ENCODE peak calls at places on chromosomes 2 and 18, in five cellular contexts. L is astrocyte, K is neural progenitor cell, Q is hepatocyte, G is endothelial cell of umbilical vein. W is an unnamed sample.

GRCh38 chr18:62778976-62779869 is 63.9 kb downstream of the PHLPP1 start:
- DNase-seq in L (no peak), K (peak; percentile 37), G (no peak), Q (no peak), W (no peak)

GRCh38 chr2:191917967-191918651 is 71.2 kb upstream of the CAVIN2 start:
- DNase-seq in Q (no peak), L (no peak), G (peak; percentile 68), K (no peak), W (no peak)

GRCh38 chr2:21288732-21289506 is 165.2 kb downstream of the TDRD15 start:
- DNase-seq in L (no peak), Q (no peak), K (no peak), G (no peak), W (no peak)

GRCh38 chr2:71072492-71072891 is 4.0 kb downstream of the NAGK start:
- DNase-seq in Q (no peak), G (no peak), K (no peak), L (no peak), W (no peak)

GRCh38 chr2:121002597-121002996 is 266.9 kb downstream of the GLI2 start:
- DNase-seq in Q (no peak), K (no peak), L (no peak), G (no peak), W (no peak)

GRCh38 chr2:70526126-70526525 is 27.5 kb downstream of the TGFA start:
- DNase-seq in Q (no peak), L (no peak), K (no peak), G (no peak), W (no peak)

GRCh38 chr2:183248866-183249567 is 124.8 kb downstream of the NUP35 start:
- DNase-seq in K (peak; percentile 27), G (peak; percentile 71), L (peak; percentile 8), Q (peak; percentile 47), W (no peak)

GRCh38 chr2:128395196-128395595 is 76.5 kb upstream of the HS6ST1 start:
- DNase-seq in K (no peak), L (no peak), G (no peak), Q (no peak), W (no peak)

GRCh38 chr2:148599112-148599991 is 45.2 kb upstream of the EPC2 start:
- DNase-seq in K (no peak), G (no peak), Q (no peak), L (no peak), W (no peak)

GRCh38 chr2:10136187-10136934 is 13.8 kb downstream of the RRM2 start:
- DNase-seq in Q (no peak), K (no peak), G (no peak), L (no peak), W (no peak)

GRCh38 chr2:98608962-98609604 is 694 bp downstream of the UNC50 start:
- DNase-seq in L (peak; percentile 55), G (peak; percentile 55), Q (peak; percentile 63), K (peak; percentile 53), W (no peak)

GRCh38 chr2:219663116-219663762 is 35.8 kb downstream of the SLC4A3 start:
- DNase-seq in K (no peak), G (no peak), Q (no peak), L (no peak), W (no peak)

GRCh38 chr2:102142829-102143449 is 393 bp downstream of the IL1R1 start:
- DNase-seq in Q (no peak), K (no peak), L (peak; percentile 58), G (no peak), W (no peak)

GRCh38 chr2:199488772-199489400 is 31.1 kb upstream of the SATB2 start:
- DNase-seq in K (peak; percentile 75), G (peak; percentile 61), Q (peak; percentile 73), L (peak; percentile 11), W (no peak)

GRCh38 chr2:191013876-191014652 is at the start of gene STAT1:
- DNase-seq in Q (peak; percentile 98), K (peak; percentile 95), G (peak; percentile 92), L (peak; percentile 75), W (peak; percentile 71)

GRCh38 chr2:170974304-170974993 is 45.4 kb downstream of the GORASP2 start:
- DNase-seq in G (no peak), L (no peak), K (peak; percentile 19), Q (peak; percentile 27), W (no peak)

GRCh38 chr2:187594801-187595200 is 40.6 kb upstream of the TFPI start:
- DNase-seq in Q (no peak), L (no peak), K (no peak), G (peak; percentile 44), W (no peak)

GRCh38 chr18:46920067-46920466 is 2.7 kb downstream of the KATNAL2 start:
- DNase-seq in G (no peak), L (no peak), Q (no peak), K (no peak), W (no peak)

GRCh38 chr2:139354518-139354917 is 574.3 kb upstream of the NXPH2 start:
- DNase-seq in L (no peak), K (no peak), G (no peak), Q (no peak), W (no peak)

GRCh38 chr2:217593732-217594131 is 409.1 kb downstream of the TNS1 start:
- DNase-seq in Q (no peak), G (no peak), L (no peak), K (no peak), W (no peak)

GRCh38 chr2:23271230-23271629 is 113.7 kb upstream of the KLHL29 start:
- DNase-seq in G (no peak), Q (no peak), L (no peak), K (no peak), W (no peak)

GRCh38 chr2:59025157-59025757 is 784.1 kb upstream of the FANCL start:
- DNase-seq in K (peak; percentile 75), Q (peak; percentile 60), G (peak; percentile 8), L (no peak), W (peak; percentile 1)

GRCh38 chr2:46239847-46240181 is 57.4 kb upstream of the EPAS1 start:
- DNase-seq in K (no peak), Q (no peak), G (no peak), L (no peak), W (no peak)

GRCh38 chr2:67216103-67216502 is 181.0 kb upstream of the ETAA1 start:
- DNase-seq in K (no peak), L (no peak), G (no peak), Q (no peak), W (no peak)

GRCh38 chr18:57434177-57434535 is 1.0 kb upstream of the ONECUT2 start:
- DNase-seq in K (peak; percentile 56), G (no peak), Q (no peak), L (no peak), W (no peak)

DNA sequence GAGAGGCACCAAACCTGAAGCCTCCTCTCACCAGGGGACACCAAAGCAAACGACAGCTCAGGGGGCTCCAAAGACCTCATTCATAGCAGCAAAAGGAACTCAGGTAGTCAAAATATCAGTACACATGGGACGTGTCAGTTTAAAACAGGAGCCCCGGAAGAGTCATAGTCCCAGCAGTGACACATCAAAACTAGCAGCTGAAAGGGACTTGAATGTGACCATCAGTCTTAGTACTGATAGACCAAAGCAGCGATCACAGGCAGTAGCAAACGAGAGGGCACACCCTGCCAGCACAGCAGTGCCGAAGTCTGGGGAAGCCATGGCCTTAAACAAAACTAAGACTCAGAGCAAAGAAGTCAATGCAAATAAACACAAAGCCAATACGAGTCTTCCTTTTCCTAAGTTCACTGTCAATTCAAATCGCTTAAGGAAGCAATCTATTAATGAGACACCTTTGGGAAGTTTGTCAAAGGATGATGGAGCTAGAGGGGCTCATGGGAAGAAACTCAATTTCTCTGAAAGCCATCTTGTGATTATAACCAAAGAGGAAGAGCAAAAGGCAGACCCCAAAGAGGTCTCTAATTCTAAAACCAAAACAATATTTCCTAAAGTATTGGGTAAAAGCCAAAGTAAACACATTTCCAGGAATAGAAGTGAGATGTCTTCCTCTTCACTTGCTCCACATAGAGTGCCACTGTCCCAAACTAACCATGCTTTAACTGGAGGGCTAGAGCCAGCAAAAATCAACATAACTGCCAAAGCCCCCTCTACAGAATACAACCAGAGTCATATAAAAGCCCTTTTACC is 1.2 kb downstream of the GALNT5 start:
- DNase-seq in L (no peak), K (no peak), G (no peak), Q (peak; percentile 32), W (no peak)
- H3K27ac ChIP-seq in L (no peak overlapping the region), K (no peak overlapping the region), G (no peak overlapping the region), Q (peak overlapping the region; percentile 96), W (no peak overlapping the region)

DNA sequence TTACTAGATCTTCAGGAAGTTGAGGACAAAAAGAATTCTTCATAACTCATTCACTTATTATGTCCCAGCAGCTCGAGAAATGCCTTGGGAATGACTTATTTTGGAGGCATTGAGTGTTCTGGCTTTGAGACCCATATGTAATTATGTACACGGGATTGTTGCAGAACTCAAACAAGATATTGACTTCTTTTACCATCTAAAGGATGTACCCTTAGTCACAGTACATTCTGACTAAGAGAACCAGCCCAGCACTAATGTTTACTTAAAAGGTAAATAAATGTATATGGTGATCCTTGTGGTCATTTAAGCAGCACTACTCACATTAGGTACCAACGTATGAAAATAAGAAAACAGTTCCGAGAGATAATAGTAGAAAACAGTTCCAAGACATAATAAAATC is 268.9 kb downstream of the ADCYAP1 start:
- DNase-seq in Q (no peak), G (no peak), L (no peak), K (no peak), W (no peak)
- H3K4me3 ChIP-seq in Q (no peak overlapping the region), G (no peak overlapping the region), L (no peak overlapping the region), K (no peak overlapping the region), W (no peak overlapping the region)

GRCh38 chr18:13611058-13611615 is 115.2 kb downstream of the FAM210A start:
- DNase-seq in K (peak; percentile 51), G (peak; percentile 56), L (peak; percentile 35), Q (peak; percentile 24), W (no peak)

GRCh38 chr18:13613099-13613498 is 113.3 kb downstream of the FAM210A start:
- DNase-seq in G (no peak), K (no peak), L (no peak), Q (no peak), W (no peak)

GRCh38 chr18:13611616-13612110 is 114.7 kb downstream of the FAM210A start:
- DNase-seq in G (peak; percentile 24), Q (peak; percentile 23), K (no peak), L (peak; percentile 55), W (no peak)

GRCh38 chr18:13613591-13614317 is 112.6 kb downstream of the FAM210A start:
- DNase-seq in K (no peak), L (no peak), Q (no peak), G (no peak), W (no peak)

DNA sequence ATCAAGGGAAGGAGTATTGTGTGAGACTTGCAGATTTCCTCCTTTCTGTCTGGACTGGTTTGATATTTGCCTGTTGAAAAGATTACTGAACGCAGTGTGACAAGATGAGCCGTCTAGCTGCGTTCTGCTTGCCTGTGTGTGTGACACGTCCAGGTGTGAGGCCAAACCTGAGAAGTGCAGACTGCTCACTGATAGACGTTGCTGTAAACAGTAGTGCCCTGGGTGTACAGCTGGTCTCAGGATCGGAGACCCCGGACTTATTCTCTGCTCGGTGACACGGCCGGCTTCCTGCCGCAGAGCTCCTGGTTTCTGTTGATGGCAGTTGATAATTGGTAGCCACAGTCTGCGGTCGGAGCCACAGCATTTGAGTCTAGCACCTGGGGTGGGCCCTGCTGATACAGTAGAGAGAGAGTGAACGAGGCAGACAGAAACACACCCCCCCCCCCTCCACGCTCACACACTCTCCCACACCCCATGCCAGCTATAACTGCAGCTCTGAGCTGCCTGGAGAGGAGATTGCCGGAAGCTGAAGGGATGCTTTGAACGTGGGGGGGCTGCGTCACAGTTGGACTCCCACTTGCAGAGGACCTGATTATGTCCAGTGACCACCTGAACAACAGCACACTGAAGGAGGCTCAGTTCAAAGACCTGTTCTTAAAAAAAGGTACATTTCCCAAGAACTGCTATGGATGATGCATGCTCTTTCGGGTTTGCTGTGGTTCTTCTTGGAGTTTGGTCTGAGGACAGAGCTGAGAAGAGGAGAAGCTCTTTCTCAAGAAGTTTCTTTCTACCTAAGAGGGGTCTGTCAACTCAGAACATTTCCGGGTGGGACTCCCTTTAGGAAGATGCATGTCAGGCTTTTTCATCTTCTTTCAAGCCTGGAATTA is 114.0 kb downstream of the FAM210A start:
- DNase-seq in Q (no peak), L (no peak), K (no peak), G (no peak), W (no peak)
- TF ChIP-seq EZH2 in Q (no peak), L (no peak), K (no peak), G (no peak), W (no peak)

GRCh38 chr2:177207101-177207500 is 5.5 kb upstream of the HNRNPA3 start:
- DNase-seq in G (no peak), L (no peak), Q (no peak), K (no peak), W (no peak)
- H3K27ac ChIP-seq in G (no peak overlapping the region), L (no peak overlapping the region), Q (no peak overlapping the region), K (no peak overlapping the region), W (no peak overlapping the region)

W was measured in SK-N-MC.